ENCODE peak calls at places on chromosomes 16 and 17, in ten cellular contexts. A, O, W, S, B, N, J, M, T and H are unnamed samples.
A peak's percentile ranks its signal among the peaks of the same experiment; 100 is the strongest.

GRCh38 chr17:79242873-79243602 is 168.4 kb downstream of the ENGASE start:
- DNase-seq in N (no peak), W (no peak), T (no peak), J (no peak), O (no peak), M (no peak), B (no peak), A (no peak), S (no peak), H (peak; percentile 31)

GRCh38 chr16:9845661-9846361 is 336.4 kb downstream of the GRIN2A start:
- DNase-seq in W (no peak), N (no peak), A (no peak), S (no peak), B (no peak), J (no peak), M (no peak), O (no peak), T (no peak), H (no peak)

GRCh38 chr16:24525970-24526559 is 13.3 kb upstream of the RBBP6 start:
- DNase-seq in T (no peak), A (no peak), B (no peak), M (no peak), O (no peak), S (no peak), N (no peak), W (peak; percentile 4), J (peak; percentile 38), H (no peak)

GRCh38 chr17:42387663-42388380 is 420 bp downstream of the STAT3 start:
- DNase-seq in O (peak; percentile 80), A (peak; percentile 46), S (peak; percentile 25), W (peak; percentile 87), B (peak; percentile 69), J (no peak), T (peak; percentile 21), N (peak; percentile 64), M (peak; percentile 36), H (no peak)

GRCh38 chr16:30921748-30922419 is 1.5 kb upstream of the FBXL19 start:
- DNase-seq in M (peak; percentile 99), J (no peak), W (peak; percentile 95), S (peak; percentile 91), O (peak; percentile 92), N (peak; percentile 91), A (peak; percentile 80), T (peak; percentile 92), B (peak; percentile 93), H (no peak)

GRCh38 chr16:1960665-1961630 is 1.6 kb downstream of the NDUFB10 start:
- DNase-seq in J (no peak), B (no peak), O (no peak), M (no peak), S (no peak), N (peak; percentile 78), A (peak; percentile 74), T (no peak), W (peak; percentile 66), H (no peak)

GRCh38 chr17:77734371-77735050 is 224.0 kb upstream of the TNRC6C start:
- DNase-seq in T (peak; percentile 8), S (peak; percentile 30), J (peak; percentile 10), W (peak; percentile 83), O (peak; percentile 98), A (no peak), N (no peak), B (peak; percentile 78), M (no peak), H (no peak)

GRCh38 chr16:76265434-76266045 is 11.7 kb upstream of the CNTNAP4 start:
- DNase-seq in S (no peak), N (peak; percentile 39), M (peak; percentile 64), A (no peak), T (no peak), W (peak; percentile 76), O (no peak), B (peak; percentile 28), J (no peak), H (peak; percentile 8)

GRCh38 chr16:48235556-48236136 is 8.5 kb upstream of the LONP2 start:
- DNase-seq in N (no peak), T (no peak), M (no peak), O (no peak), A (no peak), S (no peak), W (no peak), J (no peak), B (peak; percentile 44), H (no peak)

GRCh38 chr16:69481901-69482341 is 57.5 kb downstream of the CYB5B start:
- DNase-seq in W (peak; percentile 50), N (no peak), A (no peak), J (no peak), B (peak; percentile 31), T (no peak), O (peak; percentile 95), M (no peak), S (peak; percentile 73), H (no peak)

GRCh38 chr17:74212913-74213791 is at the start of gene TTYH2:
- DNase-seq in M (peak; percentile 66), S (peak; percentile 89), J (no peak), T (peak; percentile 39), A (peak; percentile 81), W (peak; percentile 94), B (peak; percentile 90), O (peak; percentile 96), N (peak; percentile 81), H (peak; percentile 51)

GRCh38 chr17:68759002-68759342 is 157.8 kb upstream of the FAM20A start:
- DNase-seq in N (no peak), S (no peak), W (no peak), B (no peak), M (no peak), T (no peak), J (no peak), A (no peak), O (no peak), H (no peak)

GRCh38 chr17:55672585-55673501 is 49.8 kb downstream of the TMEM100 start:
- DNase-seq in W (no peak), T (no peak), O (no peak), B (no peak), M (no peak), A (no peak), N (peak; percentile 62), J (no peak), S (no peak), H (no peak)

GRCh38 chr17:82006468-82007227 is 16.0 kb downstream of the CENPX start:
- DNase-seq in N (no peak), A (no peak), B (no peak), W (no peak), T (no peak), J (no peak), O (no peak), M (no peak), S (no peak), H (no peak)

GRCh38 chr17:6427284-6427781 is 7.6 kb downstream of the AIPL1 start:
- DNase-seq in B (no peak), J (peak; percentile 11), T (no peak), O (no peak), W (no peak), M (no peak), N (peak; percentile 44), A (no peak), S (no peak), H (no peak)
- TF ChIP-seq CTCF in B (no peak), J (peak; percentile 6), T (no peak), O (no peak), W (no peak), M (no peak), N (no peak), A (no peak), S (no peak), H (no peak)

DNA sequence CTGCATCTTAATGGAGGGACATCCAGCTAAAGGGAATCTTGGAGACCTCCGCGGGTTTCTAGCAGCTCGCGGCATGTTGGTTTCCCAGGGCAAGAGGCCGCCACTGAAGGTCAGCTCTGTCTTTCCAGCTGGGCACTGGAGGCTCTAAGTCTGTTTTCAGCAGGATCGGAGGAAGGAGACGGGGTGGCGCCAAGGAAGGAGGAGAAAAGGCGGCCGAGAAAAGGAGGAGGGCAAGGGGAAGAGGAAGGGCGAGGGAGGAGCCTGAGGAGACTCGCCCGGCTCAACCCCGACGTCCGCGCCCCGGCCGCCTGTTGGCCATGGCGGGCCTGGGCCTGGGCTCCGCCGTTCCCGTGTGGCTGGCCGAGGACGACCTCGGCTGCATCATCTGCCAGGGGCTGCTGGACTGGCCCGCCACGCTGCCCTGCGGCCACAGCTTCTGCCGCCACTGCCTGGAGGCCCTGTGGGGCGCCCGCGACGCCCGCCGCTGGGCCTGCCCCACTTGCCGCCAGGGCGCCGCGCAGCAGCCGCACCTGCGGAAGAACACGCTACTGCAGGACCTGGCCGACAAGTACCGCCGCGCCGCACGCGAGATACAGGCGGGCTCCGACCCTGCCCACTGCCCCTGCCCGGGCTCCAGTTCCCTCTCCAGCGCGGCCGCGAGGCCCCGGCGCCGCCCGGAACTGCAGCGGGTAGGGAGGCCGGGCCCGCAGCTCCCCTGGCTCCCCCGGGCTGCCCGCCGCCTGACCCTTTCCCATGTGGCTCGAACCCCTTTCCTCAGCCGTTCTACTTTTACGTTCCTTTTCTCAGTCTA is at the start of gene RNF135:
- DNase-seq in B (peak; percentile 88), J (peak; percentile 46), A (peak; percentile 86), M (peak; percentile 63), T (peak; percentile 66), O (peak; percentile 94), S (peak; percentile 72), W (peak; percentile 92), N (peak; percentile 85), H (no peak)
- TF ChIP-seq CTCF in B (peak; percentile 44), J (no peak), A (no peak), M (peak; percentile 54), T (peak; percentile 44), O (peak; percentile 72), S (peak; percentile 86), W (peak; percentile 54), N (no peak), H (peak; percentile 23)

GRCh38 chr17:35171834-35172233 is 22.4 kb downstream of the SLC35G3 start:
- DNase-seq in T (no peak), B (no peak), W (no peak), N (no peak), A (no peak), O (no peak), S (no peak), J (no peak), M (no peak), H (no peak)

GRCh38 chr17:35167666-35168065 is 20.0 kb downstream of the UNC45B start:
- DNase-seq in B (no peak), A (no peak), O (no peak), M (no peak), T (no peak), N (no peak), J (no peak), W (no peak), S (no peak), H (no peak)

GRCh38 chr17:35174835-35175334 is 19.3 kb downstream of the SLC35G3 start:
- DNase-seq in T (no peak), J (no peak), A (no peak), N (no peak), W (no peak), S (no peak), O (no peak), M (no peak), B (no peak), H (no peak)

GRCh38 chr17:35169964-35170363 is 22.3 kb downstream of the UNC45B start:
- DNase-seq in A (no peak), W (no peak), O (no peak), S (no peak), T (no peak), B (no peak), N (no peak), J (no peak), M (no peak), H (no peak)

GRCh38 chr17:35170968-35171771 is 23.0 kb downstream of the SLC35G3 start:
- DNase-seq in J (no peak), N (no peak), M (no peak), W (no peak), O (peak; percentile 28), B (no peak), A (peak; percentile 24), T (no peak), S (no peak), H (no peak)
- TF ChIP-seq CTCF in J (peak; percentile 32), N (no peak), M (no peak), W (no peak), O (peak; percentile 43), B (peak; percentile 22), A (peak; percentile 19), T (peak; percentile 18), S (peak; percentile 21), H (peak; percentile 8)

GRCh38 chr17:48561894-48562810 is 16.0 kb downstream of the HOXB4 start:
- DNase-seq in O (no peak), T (no peak), M (no peak), J (no peak), N (no peak), W (no peak), S (no peak), A (no peak), B (no peak), H (no peak)
- TF ChIP-seq CTCF in O (no peak), T (peak; percentile 50), M (peak; percentile 47), J (peak; percentile 10), N (no peak), W (peak; percentile 32), S (no peak), A (peak; percentile 15), B (peak; percentile 24), H (peak; percentile 20)